ENCODE peak calls at places on chromosomes 5 and 9, in four cellular contexts. R is fibroblast of lung, F is astrocyte, G is GM23248. V is an unnamed sample.

GRCh38 chr5:170757182-170757601 is 26.3 kb upstream of the GABRP start:
- DNase-seq in R (peak), F (peak), G (peak), V (no peak)

GRCh38 chr5:14881826-14882225 is 10.2 kb upstream of the ANKH start:
- DNase-seq in R (no peak), F (no peak), G (no peak), V (no peak)

GRCh38 chr5:149730620-149731331 is 666 bp downstream of the PPARGC1B start:
- DNase-seq in R (peak), F (peak), G (peak), V (peak)

GRCh38 chr5:5407924-5408323 is 14.6 kb upstream of the ICE1 start:
- DNase-seq in R (no peak), F (no peak), G (no peak), V (no peak)

GRCh38 chr5:130189961-130190360 is 285.7 kb downstream of the CHSY3 start:
- DNase-seq in R (peak), F (no peak), G (no peak), V (no peak)

GRCh38 chr9:72978724-72979123 is 25.9 kb upstream of the ALDH1A1 start:
- DNase-seq in R (peak), F (peak), G (peak), V (no peak)

GRCh38 chr5:72692273-72692672 is 124.2 kb upstream of the TNPO1 start:
- DNase-seq in R (peak), F (no peak), G (peak), V (no peak)

GRCh38 chr5:137453476-137454080 is 45.5 kb downstream of the SPOCK1 start:
- DNase-seq in R (peak), F (peak), G (peak), V (peak)

GRCh38 chr5:135996611-135997010 is 32.2 kb upstream of the TGFBI start:
- DNase-seq in R (peak), F (peak), G (peak), V (no peak)

GRCh38 chr9:113876806-113877236 is 712 bp downstream of the ZNF618 start:
- DNase-seq in R (no peak), F (no peak), G (peak), V (peak)

GRCh38 chr5:62042007-62042406 is 264.0 kb upstream of the KIF2A start:
- DNase-seq in R (no peak), F (no peak), G (no peak), V (no peak)

GRCh38 chr9:131419716-131420115 is 25.8 kb downstream of the PRRC2B start:
- DNase-seq in R (no peak), F (no peak), G (no peak), V (no peak)

GRCh38 chr5:120555345-120555744 is 91.2 kb downstream of the PRR16 start:
- DNase-seq in R (no peak), F (no peak), G (no peak), V (no peak)

GRCh38 chr5:140356878-140357730 is 2.9 kb upstream of the SLC4A9 start:
- DNase-seq in R (no peak), F (no peak), G (peak), V (peak)

GRCh38 chr9:97638666-97639065 is 5.0 kb downstream of the NCBP1 start:
- DNase-seq in R (no peak), F (no peak), G (peak), V (no peak)

GRCh38 chr9:125430161-125430485 is 168.5 kb downstream of the GAPVD1 start:
- DNase-seq in R (no peak), F (no peak), G (no peak), V (no peak)

GRCh38 chr5:78594946-78595921 is 53.3 kb downstream of the LHFPL2 start:
- DNase-seq in R (peak), F (peak), G (peak), V (no peak)

GRCh38 chr9:18441245-18441644 is 32.7 kb upstream of the ADAMTSL1 start:
- DNase-seq in R (peak), F (peak), G (peak), V (no peak)

GRCh38 chr5:134541736-134542376 is 16.4 kb downstream of the JADE2 start:
- DNase-seq in R (no peak), F (no peak), G (peak), V (no peak)

GRCh38 chr9:107175826-107176500 is 107.1 kb upstream of the RAD23B start:
- DNase-seq in R (no peak), F (no peak), G (peak), V (no peak)

GRCh38 chr5:155767480-155767879 is 559.5 kb upstream of the SGCD start:
- DNase-seq in R (no peak), F (no peak), G (peak), V (no peak)

GRCh38 chr5:2403296-2403695 is 348.2 kb downstream of the IRX2 start:
- DNase-seq in R (no peak), F (no peak), G (no peak), V (no peak)

GRCh38 chr5:39138892-39139291 is 64.7 kb upstream of the RICTOR start:
- DNase-seq in R (peak), F (peak), G (peak), V (no peak)

GRCh38 chr5:77029376-77029885 is 773 bp upstream of the AGGF1 start:
- DNase-seq in R (no peak), F (no peak), G (no peak), V (no peak)

GRCh38 chr9:82903503-82903902 is 159.4 kb downstream of the RASEF start:
- DNase-seq in R (peak), F (peak), G (no peak), V (no peak)

DNA sequence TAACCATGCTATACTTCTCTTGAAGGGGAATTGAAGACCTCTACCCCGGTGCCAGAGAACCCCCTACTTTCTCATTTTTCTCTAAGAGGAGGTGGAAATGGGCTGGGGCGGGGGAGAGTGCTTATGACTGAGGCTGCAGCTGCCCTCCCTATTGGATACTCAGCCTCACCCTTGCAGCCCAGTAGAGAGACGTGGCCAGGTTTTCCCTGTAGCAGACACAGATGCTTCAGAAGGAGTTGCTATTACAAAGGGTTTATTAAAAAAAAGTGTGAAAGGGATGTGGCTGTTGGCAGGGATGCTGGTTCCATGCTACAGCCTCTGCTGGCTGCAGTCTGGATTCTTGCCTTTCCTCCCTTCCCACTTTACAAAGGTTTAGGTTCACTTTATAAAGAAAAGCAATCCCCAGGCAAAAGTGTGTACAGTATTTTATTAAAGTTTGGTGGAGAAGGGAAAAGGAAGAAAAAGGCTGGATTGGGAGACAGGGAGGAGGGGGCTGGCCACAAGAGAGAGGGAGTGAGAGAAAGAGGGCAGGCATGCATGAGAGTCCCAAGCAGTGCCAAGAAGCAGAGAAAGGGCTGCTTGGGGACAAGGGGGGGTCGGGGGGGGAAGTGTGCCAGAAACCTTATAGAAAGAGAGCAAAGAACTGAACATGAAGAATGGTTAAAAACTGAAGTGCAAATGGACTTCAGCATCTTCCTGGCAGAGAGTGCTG is 29.5 kb upstream of the NFIB start:
- DNase-seq in R (no peak), F (no peak), G (no peak), V (no peak)
- H3K4me3 ChIP-seq in R (no peak), F (no peak), G (no peak), V (no peak)

DNA sequence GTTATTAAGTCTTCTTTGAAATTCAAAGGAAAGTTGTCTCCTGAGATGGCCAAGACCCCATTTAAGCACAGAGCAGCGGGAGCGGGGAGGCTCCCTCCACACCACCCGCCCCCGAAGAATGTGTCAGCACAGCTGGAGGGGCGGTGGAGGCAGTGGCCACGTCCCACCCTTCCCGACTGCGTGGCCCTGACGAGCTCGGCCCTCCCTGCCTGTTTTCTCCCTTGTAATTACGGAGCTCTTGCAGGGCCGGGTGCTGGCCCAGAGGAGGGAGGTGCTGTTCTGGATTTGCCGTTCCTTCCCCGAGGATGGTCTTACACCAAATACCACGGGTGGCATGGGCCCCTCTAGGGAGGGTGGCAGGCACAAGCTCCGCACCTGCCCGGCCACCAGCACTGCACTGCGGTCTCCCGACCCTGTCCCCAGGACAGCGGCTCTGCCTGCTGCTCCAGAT is 31.0 kb downstream of the SLC9A3 start:
- DNase-seq in R (no peak), F (no peak), G (peak), V (no peak)
- TF ChIP-seq EZH2 in R (peak), F (no peak), G (no peak), V (no peak)

GRCh38 chr9:99459923-99460322 is 237.8 kb downstream of the SEC61B start:
- DNase-seq in R (no peak), F (no peak), G (no peak), V (no peak)
- H3K4me3 ChIP-seq in R (no peak), F (no peak), G (no peak), V (no peak)

GRCh38 chr9:134747951-134748489 is 106.4 kb downstream of the COL5A1 start:
- DNase-seq in R (no peak), F (no peak), G (no peak), V (no peak)
- TF ChIP-seq EZH2 in R (no peak), F (no peak), G (no peak), V (no peak)

DNA sequence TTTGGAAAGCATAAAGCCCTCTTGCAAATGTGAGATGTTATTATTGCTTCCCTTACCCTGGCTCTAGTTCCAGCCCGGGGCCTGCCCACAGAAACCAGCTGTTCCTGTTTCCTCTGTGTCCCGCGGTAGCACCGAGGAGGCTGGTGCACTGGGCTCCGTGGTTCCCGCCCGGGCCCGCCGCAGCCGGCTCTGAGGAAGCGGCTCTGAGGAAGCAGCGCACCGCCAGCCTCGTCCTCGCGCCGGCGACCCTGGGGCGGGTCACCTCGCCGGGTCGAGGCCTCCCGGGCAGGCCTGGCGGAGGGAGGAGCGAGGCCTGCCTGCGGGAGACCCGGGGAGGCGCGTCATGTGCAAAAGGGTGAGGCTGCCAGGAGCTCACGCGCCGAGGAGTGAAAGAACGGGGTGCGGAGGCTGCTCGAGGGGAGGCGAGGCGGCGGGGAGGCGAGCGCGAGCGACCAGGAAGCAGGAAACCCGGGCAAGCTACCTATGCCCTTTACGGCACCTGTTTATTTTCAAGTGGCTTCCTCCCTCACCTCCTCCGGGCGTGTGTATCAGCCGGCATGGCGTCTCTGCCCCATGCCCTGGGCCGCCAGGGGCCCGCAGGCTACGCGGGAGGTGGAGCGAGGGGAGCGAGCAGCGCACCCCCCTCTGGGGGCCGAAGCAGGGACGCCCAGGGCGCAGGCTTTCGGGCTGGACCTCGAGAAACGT is 61.3 kb upstream of the MEGF10 start:
- DNase-seq in R (peak), F (no peak), G (peak), V (no peak)
- H3K4me3 ChIP-seq in R (peak), F (peak), G (peak), V (no peak)

GRCh38 chr9:70043689-70044449 is at the start of gene MAMDC2:
- DNase-seq in R (peak), F (peak), G (peak), V (peak)
- TF ChIP-seq EZH2 in R (no peak), F (no peak), G (no peak), V (no peak)

GRCh38 chr9:133737774-133738038 is 446 bp downstream of the SARDH start:
- DNase-seq in R (no peak), F (no peak), G (no peak), V (no peak)
- H3K4me3 ChIP-seq in R (no peak), F (no peak), G (no peak), V (no peak)

DNA sequence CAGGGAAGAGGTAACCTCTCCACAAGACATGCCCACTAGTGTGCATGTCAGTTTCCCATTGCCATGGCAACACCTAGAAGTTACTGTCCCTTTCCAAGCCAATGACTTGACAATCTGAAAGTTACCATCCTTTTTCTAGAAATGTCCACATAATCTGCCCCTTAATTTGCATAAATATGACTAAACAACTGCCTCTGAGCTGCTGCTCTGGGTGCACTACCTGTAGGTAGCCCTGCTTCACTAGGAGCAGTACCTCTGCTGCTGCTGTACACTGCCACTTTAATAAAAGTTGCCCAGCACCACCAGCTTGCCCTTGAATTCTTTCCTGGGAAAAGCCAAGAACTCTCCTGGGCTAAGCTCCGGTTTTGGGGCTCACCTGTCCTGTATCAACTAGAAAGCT is 392.4 kb downstream of the NTRK2 start:
- DNase-seq in R (no peak), F (no peak), G (no peak), V (no peak)
- TF ChIP-seq EZH2 in R (no peak), F (no peak), G (no peak), V (no peak)

GRCh38 chr5:34718516-34718915 is 62.4 kb downstream of the RAI14 start:
- DNase-seq in R (peak), F (no peak), G (no peak), V (no peak)

GRCh38 chr5:34715711-34716110 is 59.6 kb downstream of the RAI14 start:
- DNase-seq in R (peak), F (peak), G (peak), V (no peak)

GRCh38 chr5:34717426-34718327 is 61.5 kb downstream of the RAI14 start:
- DNase-seq in R (peak), F (peak), G (peak), V (no peak)

GRCh38 chr5:34719029-34719428 is 62.9 kb downstream of the RAI14 start:
- DNase-seq in R (no peak), F (no peak), G (no peak), V (no peak)

DNA sequence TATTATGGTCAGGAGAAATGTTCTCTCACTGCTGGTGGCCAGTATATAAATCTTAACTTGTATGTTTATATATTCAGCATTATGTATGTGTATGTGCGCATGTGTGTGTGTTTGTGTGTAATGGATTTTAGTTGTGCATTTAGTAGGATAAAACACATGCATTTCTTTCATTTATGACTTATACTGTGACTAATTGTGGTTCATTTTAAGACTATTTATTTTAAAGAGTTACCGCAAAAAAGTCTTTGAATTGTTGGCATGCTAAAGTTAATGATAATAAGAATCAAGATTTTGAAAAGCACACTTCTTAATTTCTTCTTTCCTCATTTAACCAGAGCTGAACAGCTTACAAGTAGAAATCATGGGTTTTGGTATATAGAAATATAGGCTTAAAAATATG is 60.9 kb downstream of the RAI14 start:
- DNase-seq in R (peak), F (peak), G (peak), V (no peak)
- H3K4me3 ChIP-seq in R (no peak), F (peak), G (peak), V (no peak)